ENCODE peak calls at places on chromosomes 11 and 22, in nine cellular contexts. K is right lobe of liver, E is A549, Y is lower leg skin, L is fibroblast of pulmonary artery, B is fibroblast of the aortic adventitia, I is fibroblast of mammary gland, X is thoracic aorta, S is breast epithelium. P is an unnamed sample.

GRCh38 chr22:46056169-46057041 is 79.4 kb upstream of the WNT7B start:
- DNase-seq in I (peak), L (no peak), S (peak), X (no peak), E (no peak), B (peak), Y (peak), K (peak), P (no peak)

GRCh38 chr11:96215094-96215782 is 127.8 kb downstream of the MAML2 start:
- DNase-seq in S (no peak), I (peak), B (peak), E (peak), L (peak), Y (no peak), X (no peak), K (no peak), P (peak)

GRCh38 chr22:20602589-20603164 is 95.3 kb downstream of the MED15 start:
- DNase-seq in Y (no peak), B (no peak), S (no peak), L (no peak), I (no peak), E (no peak), X (no peak), K (no peak), P (no peak)

GRCh38 chr22:44661070-44661469 is 40.9 kb upstream of the PRR5 start:
- DNase-seq in E (no peak), I (no peak), L (no peak), S (no peak), X (no peak), K (no peak), Y (no peak), B (no peak), P (no peak)

GRCh38 chr11:81470446-81470845 is 1263.2 kb downstream of the FAM181B start:
- DNase-seq in I (no peak), S (no peak), K (peak), X (no peak), B (no peak), L (no peak), E (no peak), Y (no peak), P (no peak)

GRCh38 chr11:66067640-66068039 is 2.4 kb upstream of the PACS1 start:
- DNase-seq in S (no peak), I (no peak), E (no peak), L (no peak), Y (peak), X (no peak), B (no peak), K (no peak), P (no peak)

GRCh38 chr11:19453893-19454292 is 213.1 kb upstream of the E2F8 start:
- DNase-seq in Y (peak), X (peak), S (no peak), K (no peak), B (peak), L (peak), E (peak), I (peak), P (no peak)

GRCh38 chr11:128367573-128367972 is 219.8 kb downstream of the ETS1 start:
- DNase-seq in L (no peak), E (no peak), X (no peak), S (no peak), B (no peak), I (no peak), Y (no peak), K (no peak), P (peak)

GRCh38 chr22:10961043-10961860 is 4566.7 kb upstream of the OR11H1 start:
- DNase-seq in S (no peak), B (no peak), L (no peak), Y (no peak), E (no peak), I (no peak), X (no peak), K (peak), P (no peak)

GRCh38 chr11:114821626-114822025 is 143.3 kb downstream of the NXPE2 start:
- DNase-seq in S (no peak), Y (no peak), B (no peak), L (no peak), K (no peak), I (peak), X (no peak), E (no peak), P (no peak)

GRCh38 chr11:44256673-44257291 is 53.2 kb downstream of the ALX4 start:
- DNase-seq in L (peak), Y (peak), X (no peak), S (no peak), I (peak), K (peak), B (peak), E (no peak), P (peak)

GRCh38 chr22:23704062-23704461 is 13.2 kb downstream of the RGL4 start:
- DNase-seq in B (no peak), I (no peak), K (no peak), E (no peak), L (no peak), Y (no peak), S (no peak), X (no peak), P (no peak)

GRCh38 chr11:69854719-69855118 is 35.5 kb upstream of the FGF3 start:
- DNase-seq in E (peak), S (no peak), Y (peak), K (no peak), X (no peak), I (peak), B (peak), L (peak), P (no peak)

GRCh38 chr11:69625476-69625875 is 15.5 kb upstream of the CCND1 start:
- DNase-seq in X (no peak), B (no peak), I (no peak), Y (peak), S (no peak), E (no peak), K (no peak), L (no peak), P (no peak)

GRCh38 chr22:45952553-45952952 is 24.4 kb downstream of the WNT7B start:
- DNase-seq in X (no peak), S (no peak), L (no peak), K (no peak), I (no peak), B (no peak), E (no peak), Y (no peak), P (no peak)

GRCh38 chr22:31286360-31287255 is 5.7 kb downstream of the PIK3IP1 start:
- DNase-seq in X (no peak), S (no peak), B (no peak), Y (peak), E (no peak), I (no peak), K (no peak), L (no peak), P (peak)

GRCh38 chr11:100632970-100633452 is 54.1 kb upstream of the ARHGAP42 start:
- DNase-seq in E (peak), Y (peak), S (peak), X (no peak), L (peak), B (peak), K (peak), I (peak), P (no peak)

GRCh38 chr22:27982106-27982505 is 63.0 kb upstream of the PITPNB start:
- DNase-seq in I (no peak), Y (peak), S (no peak), X (no peak), E (no peak), B (no peak), K (no peak), L (no peak), P (no peak)

GRCh38 chr11:66815646-66816045 is 27.6 kb upstream of the RCE1 start:
- DNase-seq in B (peak), E (no peak), K (no peak), S (no peak), X (no peak), I (peak), L (no peak), Y (no peak), P (no peak)

GRCh38 chr11:13440100-13440855 is 22.7 kb downstream of the BTBD10 start:
- DNase-seq in S (no peak), K (no peak), B (peak), E (peak), I (peak), Y (no peak), X (no peak), L (peak), P (no peak)

GRCh38 chr11:129694966-129695365 is 120.7 kb upstream of the TMEM45B start:
- DNase-seq in L (no peak), B (no peak), Y (peak), K (no peak), S (no peak), E (no peak), X (no peak), I (peak), P (no peak)

GRCh38 chr11:116415095-116415494 is 357.7 kb downstream of the BUD13 start:
- DNase-seq in S (no peak), K (no peak), Y (no peak), X (no peak), L (no peak), B (peak), E (peak), I (no peak), P (no peak)

GRCh38 chr22:27100789-27101188 is 443.4 kb downstream of the MIAT start:
- DNase-seq in I (no peak), K (no peak), L (peak), X (no peak), S (no peak), E (no peak), B (no peak), Y (no peak), P (no peak)

GRCh38 chr11:88152381-88152780 is 22.9 kb downstream of the RAB38 start:
- DNase-seq in L (no peak), K (no peak), B (no peak), X (no peak), I (no peak), Y (no peak), E (no peak), S (no peak), P (no peak)

GRCh38 chr11:34513674-34513995 is at the start of gene ELF5:
- DNase-seq in K (no peak), Y (no peak), E (no peak), I (no peak), S (no peak), L (no peak), B (no peak), X (no peak), P (no peak)

GRCh38 chr11:66847461-66848232 is 4.4 kb downstream of the RCE1 start:
- DNase-seq in I (no peak), K (peak), L (no peak), Y (peak), X (no peak), B (no peak), E (no peak), S (peak), P (no peak)

GRCh38 chr11:2778630-2779498 is 79.1 kb upstream of the KCNQ1OT1 start:
- DNase-seq in S (peak), K (peak), E (peak), I (no peak), X (peak), L (peak), Y (peak), B (peak), P (peak)

GRCh38 chr11:18697581-18697980 is 998 bp upstream of the TMEM86A start:
- DNase-seq in B (no peak), I (no peak), E (no peak), S (peak), K (no peak), X (no peak), L (no peak), Y (no peak), P (no peak)

GRCh38 chr11:74636633-74637184 is 44.3 kb downstream of the POLD3 start:
- DNase-seq in E (peak), B (peak), L (peak), K (no peak), Y (no peak), X (no peak), I (peak), S (no peak), P (no peak)

GRCh38 chr11:90251599-90251998 is 28.8 kb upstream of the CHORDC1 start:
- DNase-seq in S (no peak), X (no peak), I (no peak), Y (no peak), B (no peak), E (no peak), L (no peak), K (no peak), P (no peak)

GRCh38 chr11:102194257-102194656 is 84.0 kb downstream of the YAP1 start:
- DNase-seq in L (no peak), Y (no peak), S (no peak), E (no peak), I (no peak), X (no peak), K (no peak), B (no peak), P (no peak)

GRCh38 chr11:82863209-82863608 is 37.0 kb downstream of the PRCP start:
- DNase-seq in E (no peak), L (no peak), S (no peak), K (no peak), Y (no peak), I (no peak), B (no peak), X (no peak), P (peak)

GRCh38 chr11:119421941-119422504 is 949 bp downstream of the THY1 start:
- DNase-seq in K (no peak), S (no peak), B (peak), E (no peak), I (no peak), L (no peak), Y (no peak), X (no peak), P (peak)

GRCh38 chr22:27348634-27349033 is 452.9 kb downstream of the MN1 start:
- DNase-seq in X (no peak), Y (no peak), L (peak), B (peak), I (peak), E (no peak), S (no peak), K (no peak), P (no peak)

GRCh38 chr22:49554296-49554625 is 273.4 kb downstream of the BRD1 start:
- DNase-seq in X (no peak), E (no peak), S (peak), K (no peak), I (no peak), L (no peak), Y (no peak), B (no peak), P (no peak)

GRCh38 chr11:130737866-130738431 is 178.3 kb downstream of the SNX19 start:
- DNase-seq in S (no peak), E (no peak), B (peak), L (peak), I (peak), X (no peak), K (no peak), Y (no peak), P (no peak)

GRCh38 chr11:126423154-126423553 is 67.7 kb downstream of the ST3GAL4 start:
- DNase-seq in E (no peak), K (no peak), Y (no peak), B (no peak), L (no peak), S (no peak), X (no peak), I (no peak), P (no peak)

GRCh38 chr11:43920598-43921419 is 21.6 kb upstream of the C11orf96 start:
- DNase-seq in L (peak), X (peak), Y (no peak), E (peak), K (no peak), I (peak), S (no peak), B (peak), P (no peak)

GRCh38 chr22:48745842-48746788 is 1081.6 kb downstream of the BRD1 start:
- DNase-seq in L (no peak), X (no peak), Y (peak), I (no peak), B (no peak), S (peak), K (no peak), E (no peak), P (no peak)

GRCh38 chr22:22685586-22685985 is 41.2 kb downstream of the GGTLC2 start:
- DNase-seq in I (no peak), L (no peak), B (no peak), S (no peak), X (no peak), K (no peak), Y (no peak), E (no peak), P (no peak)

GRCh38 chr22:22682196-22682595 is 37.8 kb downstream of the GGTLC2 start:
- DNase-seq in E (no peak), X (no peak), K (no peak), I (no peak), B (no peak), L (no peak), S (no peak), Y (no peak), P (no peak)

GRCh38 chr22:22683668-22684361 is 39.4 kb downstream of the GGTLC2 start:
- DNase-seq in X (no peak), I (no peak), E (no peak), B (no peak), S (no peak), L (no peak), Y (no peak), K (no peak), P (no peak)

GRCh38 chr22:22682807-22683667 is 38.6 kb downstream of the GGTLC2 start:
- DNase-seq in L (peak), B (peak), Y (peak), K (no peak), S (no peak), X (no peak), E (peak), I (peak), P (no peak)

GRCh38 chr22:22684605-22685561 is 40.5 kb downstream of the GGTLC2 start:
- DNase-seq in S (no peak), I (peak), L (peak), X (no peak), Y (no peak), K (peak), E (peak), B (peak), P (peak)
- TF ChIP-seq CTCF in S (no peak), I (peak), L (peak), X (no peak), Y (no peak), K (peak), E (peak), B (peak), P (peak)

GRCh38 chr22:37996515-37997246 is 12.3 kb upstream of the SOX10 start:
- DNase-seq in K (no peak), B (no peak), X (no peak), L (no peak), E (no peak), S (no peak), I (no peak), Y (no peak), P (no peak)
- H3K4me3 ChIP-seq in K (no peak), B (no peak), X (no peak), L (no peak), E (no peak), S (peak), I (no peak), Y (no peak), P (no peak)

GRCh38 chr11:76802151-76802550 is 19.0 kb downstream of the TSKU start:
- DNase-seq in L (no peak), S (no peak), B (no peak), X (no peak), K (no peak), E (no peak), Y (peak), I (no peak), P (no peak)
- TF ChIP-seq CTCF in L (no peak), S (no peak), B (no peak), X (no peak), K (no peak), E (no peak), Y (no peak), I (no peak), P (no peak)

GRCh38 chr11:45900916-45901617 is 6.0 kb downstream of the FREY1 start:
- DNase-seq in X (no peak), E (no peak), Y (no peak), K (no peak), I (no peak), L (no peak), B (peak), S (no peak), P (no peak)
- H3K4me3 ChIP-seq in X (peak), E (peak), Y (no peak), K (no peak), I (peak), L (peak), B (peak), S (peak), P (no peak)

P was measured in GM12865.